ENCODE peak calls at places on chromosomes 16 and 17, in six cellular contexts. Y, E, N, R, I and O are unnamed samples.

GRCh38 chr17:77404812-77405581 is 264.2 kb downstream of the SEC14L1 start:
- DNase-seq in Y (no peak), E (no peak), N (no peak), R (peak; percentile 57), I (no peak), O (peak; percentile 60)

GRCh38 chr16:3650631-3651265 is 3.7 kb upstream of the DNASE1 start:
- DNase-seq in Y (no peak), E (no peak), N (no peak), R (no peak), I (no peak), O (no peak)

GRCh38 chr16:88769617-88770458 is 15.2 kb downstream of the PIEZO1 start:
- DNase-seq in Y (peak; percentile 84), E (no peak), N (peak; percentile 76), R (no peak), I (no peak), O (peak; percentile 61)

GRCh38 chr17:27569884-27570577 is 61.0 kb upstream of the LGALS9 start:
- DNase-seq in Y (no peak), E (no peak), N (no peak), R (no peak), I (no peak), O (no peak)

GRCh38 chr17:80125656-80126448 is 21.1 kb downstream of the EIF4A3 start:
- DNase-seq in Y (no peak), E (no peak), N (no peak), R (no peak), I (no peak), O (no peak)

GRCh38 chr16:84093120-84093878 is 23.4 kb downstream of the MBTPS1 start:
- DNase-seq in Y (no peak), E (no peak), N (no peak), R (no peak), I (no peak), O (no peak)

GRCh38 chr16:2992383-2993081 is 12.3 kb upstream of the PKMYT1 start:
- DNase-seq in Y (no peak), E (no peak), N (no peak), R (no peak), I (no peak), O (no peak)

GRCh38 chr17:3157218-3157617 is 29.9 kb upstream of the OR1G1 start:
- DNase-seq in Y (no peak), E (no peak), N (no peak), R (no peak), I (no peak), O (no peak)

GRCh38 chr17:50708050-50709000 is 611 bp upstream of the ANKRD40 start:
- DNase-seq in Y (no peak), E (no peak), N (no peak), R (no peak), I (no peak), O (no peak)

GRCh38 chr16:27230562-27230991 is 27.3 kb downstream of the KDM8 start:
- DNase-seq in Y (peak; percentile 25), E (no peak), N (no peak), R (no peak), I (no peak), O (peak; percentile 41)

GRCh38 chr17:75159196-75160031 is 5.1 kb upstream of the JPT1 start:
- DNase-seq in Y (no peak), E (peak; percentile 59), N (no peak), R (no peak), I (no peak), O (no peak)

GRCh38 chr17:71107136-71107535 is 937.8 kb downstream of the KCNJ2 start:
- DNase-seq in Y (no peak), E (no peak), N (no peak), R (no peak), I (no peak), O (no peak)

GRCh38 chr17:48228720-48229119 is 121.2 kb downstream of the SNX11 start:
- DNase-seq in Y (no peak), E (no peak), N (peak; percentile 22), R (no peak), I (no peak), O (no peak)
- TF ChIP-seq CTCF in Y (no peak), E (peak; percentile 63), N (peak; percentile 78), R (no peak), I (no peak), O (no peak)

DNA sequence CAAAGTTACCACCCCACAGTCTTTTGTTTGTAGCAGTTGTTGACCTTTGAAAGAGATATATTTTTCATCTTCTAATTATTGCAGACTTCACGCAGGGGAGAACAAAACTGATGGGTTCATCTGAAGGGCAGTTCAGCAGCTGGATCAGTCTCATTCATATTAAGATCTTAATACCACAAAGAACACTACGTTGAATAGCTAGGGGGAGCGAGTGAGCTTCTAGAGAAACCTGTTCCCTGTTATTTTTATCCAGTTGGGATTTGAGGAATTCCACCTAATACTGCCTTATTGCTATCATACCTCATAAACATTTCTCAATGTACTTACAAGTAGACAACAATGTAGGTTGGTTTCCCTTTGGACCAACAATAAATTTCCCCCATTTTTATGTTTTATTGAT is 306.1 kb upstream of the KIF2B start:
- DNase-seq in Y (peak; percentile 51), E (no peak), N (peak; percentile 18), R (no peak), I (no peak), O (no peak)
- TF ChIP-seq CTCF in Y (peak; percentile 51), E (no peak), N (peak; percentile 60), R (no peak), I (no peak), O (no peak)

GRCh38 chr17:63740464-63741181 is 976 bp downstream of the STRADA start:
- DNase-seq in Y (no peak), E (no peak), N (no peak), R (no peak), I (no peak), O (no peak)
- TF ChIP-seq CTCF in Y (no peak), E (no peak), N (no peak), R (no peak), I (no peak), O (no peak)

GRCh38 chr16:49766280-49766679 is 89.6 kb downstream of the ZNF423 start:
- DNase-seq in Y (peak; percentile 32), E (no peak), N (no peak), R (no peak), I (no peak), O (no peak)
- TF ChIP-seq CTCF in Y (no peak), E (no peak), N (no peak), R (no peak), I (no peak), O (no peak)

DNA sequence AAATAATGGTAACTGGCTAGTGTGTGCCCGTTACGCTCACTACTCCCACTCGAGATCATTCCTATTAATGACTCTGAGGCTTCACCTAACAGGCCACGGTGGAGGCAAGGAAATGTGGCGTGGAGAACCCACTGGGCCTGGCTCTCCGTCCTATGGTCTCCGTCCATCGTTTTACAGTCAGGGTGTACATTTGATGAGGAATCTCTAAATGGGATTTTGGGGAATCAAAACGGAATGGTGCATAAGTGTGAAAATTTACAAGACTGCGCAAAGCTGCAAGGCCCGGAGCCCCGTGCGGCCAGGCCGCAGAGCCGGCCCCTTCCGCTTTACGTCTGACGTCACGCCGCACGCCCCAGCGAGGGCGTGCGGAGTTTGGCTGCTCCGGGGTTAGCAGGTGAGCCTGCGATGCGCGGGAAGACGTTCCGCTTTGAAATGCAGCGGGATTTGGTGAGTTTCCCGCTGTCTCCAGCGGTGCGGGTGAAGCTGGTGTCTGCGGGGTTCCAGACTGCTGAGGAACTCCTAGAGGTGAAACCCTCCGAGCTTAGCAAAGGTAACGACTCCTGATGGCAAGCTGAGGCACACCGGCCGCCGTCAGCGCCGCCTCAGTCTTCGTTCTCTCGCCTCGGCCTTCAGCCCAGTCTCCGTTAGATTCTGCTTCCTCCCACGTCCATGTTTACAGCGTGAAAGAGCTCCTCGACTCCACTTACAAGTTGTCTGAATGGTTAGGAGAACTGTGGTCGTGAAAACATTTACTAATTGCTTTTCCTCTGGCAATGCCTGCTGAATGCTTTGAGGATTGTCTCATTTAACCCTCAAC is at the start of gene RAD51C:
- DNase-seq in Y (peak; percentile 47), E (peak; percentile 93), N (peak; percentile 94), R (peak; percentile 86), I (peak; percentile 56), O (peak; percentile 83)
- TF ChIP-seq CTCF in Y (no peak), E (no peak), N (no peak), R (peak; percentile 9), I (no peak), O (no peak)

GRCh38 chr17:44067547-44067945 is 1.1 kb upstream of the LSM12 start:
- DNase-seq in Y (no peak), E (no peak), N (no peak), R (no peak), I (no peak), O (no peak)

GRCh38 chr17:44062871-44063270 is 3.6 kb downstream of the LSM12 start:
- DNase-seq in Y (no peak), E (no peak), N (no peak), R (no peak), I (no peak), O (no peak)

GRCh38 chr17:44065668-44066203 is 735 bp downstream of the LSM12 start:
- DNase-seq in Y (no peak), E (no peak), N (no peak), R (no peak), I (no peak), O (no peak)

GRCh38 chr17:44063704-44064639 is 2.5 kb downstream of the LSM12 start:
- DNase-seq in Y (no peak), E (no peak), N (no peak), R (no peak), I (no peak), O (no peak)

DNA sequence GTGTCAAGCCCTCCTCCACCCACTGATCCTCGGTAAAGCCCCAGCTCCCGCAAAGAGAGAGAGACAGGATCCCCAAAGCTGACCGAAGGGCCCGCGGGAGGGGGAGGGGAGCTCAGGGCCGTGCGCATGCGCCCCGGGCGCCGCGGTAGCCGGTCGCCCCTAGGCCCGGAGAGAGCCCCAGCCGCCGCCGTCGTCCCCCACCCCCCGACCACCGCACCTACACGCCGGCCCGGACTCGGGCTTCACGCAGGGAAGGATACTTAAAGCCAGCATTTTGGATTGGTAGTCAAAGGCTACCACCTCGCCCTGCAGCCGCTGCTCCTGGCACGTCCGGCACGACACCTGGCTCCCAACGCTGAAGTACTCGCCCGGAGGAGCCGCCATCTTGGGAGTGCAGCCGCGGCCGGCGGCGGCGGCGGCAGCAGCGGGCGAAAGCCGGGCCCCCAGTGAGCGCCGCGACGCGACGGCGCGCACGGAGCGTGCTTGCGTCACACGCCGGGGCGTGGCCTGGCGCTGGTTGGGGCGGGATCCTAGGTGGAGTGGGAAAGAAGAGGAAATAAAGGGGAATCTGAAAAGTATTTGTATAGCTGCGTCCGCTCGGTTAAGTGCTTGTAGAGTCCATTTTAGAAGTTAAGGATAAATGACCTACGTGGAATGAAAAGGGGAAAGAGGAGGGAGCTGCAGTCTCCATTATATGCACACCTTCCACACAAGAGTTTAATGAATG is at the start of gene LSM12:
- DNase-seq in Y (peak; percentile 93), E (peak; percentile 72), N (peak; percentile 97), R (peak; percentile 90), I (peak; percentile 68), O (peak; percentile 97)
- TF ChIP-seq CTCF in Y (no peak), E (no peak), N (no peak), R (no peak), I (no peak), O (no peak)

GRCh38 chr17:63549946-63550815 is at the start of gene DCAF7:
- DNase-seq in Y (peak; percentile 100), E (peak; percentile 100), N (peak; percentile 100), R (peak; percentile 99), I (peak; percentile 100), O (peak; percentile 94)
- TF ChIP-seq CTCF in Y (no peak), E (no peak), N (no peak), R (no peak), I (no peak), O (no peak)

DNA sequence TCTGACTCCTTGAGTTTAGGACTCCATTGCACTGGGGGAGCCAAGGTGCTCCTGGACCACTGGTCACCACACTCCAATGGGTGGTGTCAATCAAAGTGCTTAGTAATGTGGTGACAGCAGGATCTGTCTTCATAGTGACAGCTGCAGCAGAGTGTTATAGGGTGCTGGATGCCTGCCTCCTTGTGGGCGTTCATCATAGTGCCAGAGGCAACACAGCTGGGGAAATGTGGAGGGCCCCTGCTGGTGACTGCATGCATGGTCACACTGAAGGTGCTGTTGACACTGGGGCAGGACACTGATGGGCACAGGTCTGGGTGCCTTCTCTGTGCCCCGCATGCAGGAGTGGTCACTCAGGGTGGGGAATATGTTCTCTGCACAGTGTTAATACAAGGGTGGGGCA is 177.5 kb upstream of the CDH8 start:
- DNase-seq in Y (no peak), E (no peak), N (peak; percentile 9), R (no peak), I (no peak), O (no peak)
- TF ChIP-seq CTCF in Y (no peak), E (no peak), N (peak; percentile 55), R (no peak), I (no peak), O (no peak)